ENCODE peak calls at places on chromosomes 1 and 21, in five cellular contexts. H is ELF-1, U is heart left ventricle, K is ecto neural progenitor cell, A is midbrain. N is an unnamed sample.

GRCh38 chr1:53604291-53604919 is 134.6 kb downstream of the GLIS1 start:
- DNase-seq in A (no peak), H (no peak), U (no peak), K (no peak), N (no peak)

GRCh38 chr1:159996653-159997052 is 35.1 kb downstream of the PIGM start:
- DNase-seq in A (no peak), H (no peak), U (no peak), K (no peak), N (no peak)

GRCh38 chr1:166848193-166848592 is 8.9 kb downstream of the POGK start:
- DNase-seq in A (no peak), K (no peak), H (no peak), U (no peak), N (no peak)

GRCh38 chr1:81654147-81654546 is 146.6 kb upstream of the ADGRL2 start:
- DNase-seq in A (no peak), K (no peak), H (no peak), U (no peak), N (no peak)

GRCh38 chr21:44758141-44758561 is 43.5 kb downstream of the UBE2G2 start:
- DNase-seq in K (no peak), U (no peak), A (no peak), H (no peak), N (no peak)

GRCh38 chr1:44646276-44646675 is 28.0 kb downstream of the TMEM53 start:
- DNase-seq in K (no peak), U (no peak), A (no peak), H (no peak), N (no peak)

GRCh38 chr1:167641786-167642500 is 11.9 kb downstream of the RCSD1 start:
- DNase-seq in K (no peak), U (no peak), A (no peak), H (no peak), N (no peak)

GRCh38 chr21:45246535-45247320 is 41.0 kb downstream of the POFUT2 start:
- DNase-seq in A (no peak), U (no peak), H (no peak), K (peak), N (no peak)

GRCh38 chr1:159790237-159790917 is 9.6 kb downstream of the DUSP23 start:
- DNase-seq in H (peak), A (peak), K (no peak), U (no peak), N (no peak)

GRCh38 chr1:91799863-91800262 is 86.1 kb downstream of the TGFBR3 start:
- DNase-seq in K (no peak), H (no peak), U (no peak), A (no peak), N (no peak)

GRCh38 chr1:247506831-247507230 is 29.4 kb downstream of the OR2C3 start:
- DNase-seq in K (no peak), H (no peak), U (no peak), A (no peak), N (no peak)

GRCh38 chr1:201885531-201886075 is 3.1 kb upstream of the SHISA4 start:
- DNase-seq in H (peak), A (no peak), K (no peak), U (no peak), N (no peak)

GRCh38 chr1:1121611-1122077 is 5.8 kb upstream of the C1orf159 start:
- DNase-seq in U (no peak), H (no peak), K (no peak), A (no peak), N (no peak)

GRCh38 chr1:20400341-20401177 is 85.5 kb downstream of the CAMK2N1 start:
- DNase-seq in A (no peak), U (no peak), K (peak), H (no peak), N (no peak)

GRCh38 chr1:61143821-61144220 is 61.5 kb downstream of the NFIA start:
- DNase-seq in K (no peak), H (no peak), U (no peak), A (no peak), N (no peak)

GRCh38 chr1:205442051-205442721 is 13.7 kb downstream of the BLACAT1 start:
- DNase-seq in A (no peak), H (peak), U (no peak), K (peak), N (no peak)

GRCh38 chr1:163035791-163036249 is 33.3 kb upstream of the RGS4 start:
- DNase-seq in A (no peak), K (no peak), H (no peak), U (no peak), N (peak)

GRCh38 chr1:24727490-24728214 is 17.6 kb upstream of the CLIC4 start:
- DNase-seq in H (no peak), K (no peak), U (peak), A (no peak), N (no peak)

GRCh38 chr1:30417001-30417700 is 306.2 kb downstream of the MATN1 start:
- DNase-seq in A (no peak), K (peak), H (no peak), U (no peak), N (no peak)

N was measured in glutamatergic neuron.